ENCODE peak calls at places on chromosomes 12 and 14, in eight cellular contexts. C is dorsolateral prefrontal cortex, S is lower leg skin, W is MCF 10A, L is GM13977, O is kidney, H is GM23338, Q is astrocyte of the cerebellum. V is an unnamed sample.

GRCh38 chr14:100446572-100446971 is 123.4 kb downstream of the SLC25A47 start:
- DNase-seq in Q (no peak), H (peak), O (no peak), C (no peak), W (no peak), S (no peak), L (no peak), V (no peak)

GRCh38 chr14:88614218-88614907 is 51.5 kb downstream of the ZC3H14 start:
- DNase-seq in O (no peak), L (peak), H (no peak), C (no peak), W (peak), Q (peak), S (no peak), V (no peak)

GRCh38 chr12:54133663-54134375 is 55.0 kb downstream of the SMUG1 start:
- DNase-seq in H (no peak), C (no peak), O (peak), Q (no peak), L (no peak), W (no peak), S (no peak), V (no peak)

GRCh38 chr12:89417246-89417977 is 65.1 kb upstream of the DUSP6 start:
- DNase-seq in S (no peak), H (no peak), C (no peak), W (peak), Q (no peak), O (no peak), L (no peak), V (no peak)

GRCh38 chr14:101628471-101628966 is 67.2 kb downstream of the DIO3 start:
- DNase-seq in S (peak), W (peak), Q (peak), C (peak), O (peak), H (peak), L (peak), V (peak)

GRCh38 chr12:76519538-76519937 is 40.0 kb downstream of the OSBPL8 start:
- DNase-seq in Q (no peak), C (no peak), S (no peak), H (no peak), O (no peak), W (peak), L (no peak), V (no peak)

GRCh38 chr12:49225551-49226166 is 36.8 kb upstream of the TUBA1A start:
- DNase-seq in H (peak), W (peak), C (no peak), Q (no peak), O (no peak), S (no peak), L (no peak), V (no peak)

GRCh38 chr14:24241829-24242443 is 487 bp downstream of the TINF2 start:
- DNase-seq in O (peak), Q (peak), S (peak), W (peak), C (peak), H (peak), L (peak), V (peak)

GRCh38 chr12:39816671-39817185 is 197.1 kb upstream of the ABCD2 start:
- DNase-seq in H (peak), C (no peak), S (no peak), L (no peak), W (no peak), O (no peak), Q (no peak), V (no peak)

GRCh38 chr12:69555461-69555860 is 29.8 kb upstream of the CCT2 start:
- DNase-seq in L (no peak), Q (peak), C (no peak), S (no peak), H (no peak), O (no peak), W (peak), V (no peak)

GRCh38 chr14:99684356-99684952 is 356 bp downstream of the CYP46A1 start:
- DNase-seq in Q (no peak), S (no peak), W (no peak), C (no peak), L (no peak), O (no peak), H (no peak), V (no peak)

GRCh38 chr14:88452231-88452630 is 66.8 kb downstream of the SPATA7 start:
- DNase-seq in H (peak), O (no peak), C (no peak), S (no peak), W (no peak), Q (no peak), L (no peak), V (no peak)

GRCh38 chr14:93970589-93970966 is 5.8 kb downstream of the ASB2 start:
- DNase-seq in Q (no peak), H (peak), O (no peak), W (peak), L (no peak), S (no peak), C (no peak), V (no peak)

GRCh38 chr14:50247245-50247644 is 15.9 kb upstream of the SOS2 start:
- DNase-seq in L (no peak), W (no peak), Q (no peak), S (no peak), H (no peak), O (no peak), C (no peak), V (no peak)

GRCh38 chr14:79971330-79971729 is 240.0 kb downstream of the DIO2 start:
- DNase-seq in S (no peak), O (no peak), L (no peak), W (peak), Q (peak), C (no peak), H (no peak), V (no peak)

GRCh38 chr14:74612346-74613021 is 447 bp upstream of the LTBP2 start:
- DNase-seq in S (peak), H (peak), Q (no peak), O (peak), C (peak), L (peak), W (peak), V (peak)

GRCh38 chr12:105275997-105276760 is 40.2 kb upstream of the APPL2 start:
- DNase-seq in S (no peak), L (no peak), O (no peak), W (no peak), Q (no peak), C (no peak), H (peak), V (no peak)

GRCh38 chr12:13661005-13661887 is 320.2 kb downstream of the GRIN2B start:
- DNase-seq in Q (peak), H (peak), W (peak), O (peak), L (peak), S (no peak), C (peak), V (peak)

GRCh38 chr14:68397371-68397779 is 395.5 kb downstream of the ZFP36L1 start:
- DNase-seq in H (no peak), C (peak), L (no peak), W (no peak), Q (no peak), S (peak), O (peak), V (no peak)

GRCh38 chr14:54713364-54713763 is 146.4 kb downstream of the SAMD4A start:
- DNase-seq in O (no peak), H (no peak), S (no peak), C (no peak), W (no peak), Q (peak), L (no peak), V (no peak)

GRCh38 chr12:92146865-92147264 is 1.2 kb upstream of the BTG1 start:
- DNase-seq in C (no peak), W (no peak), H (no peak), S (no peak), L (no peak), Q (no peak), O (no peak), V (no peak)

DNA sequence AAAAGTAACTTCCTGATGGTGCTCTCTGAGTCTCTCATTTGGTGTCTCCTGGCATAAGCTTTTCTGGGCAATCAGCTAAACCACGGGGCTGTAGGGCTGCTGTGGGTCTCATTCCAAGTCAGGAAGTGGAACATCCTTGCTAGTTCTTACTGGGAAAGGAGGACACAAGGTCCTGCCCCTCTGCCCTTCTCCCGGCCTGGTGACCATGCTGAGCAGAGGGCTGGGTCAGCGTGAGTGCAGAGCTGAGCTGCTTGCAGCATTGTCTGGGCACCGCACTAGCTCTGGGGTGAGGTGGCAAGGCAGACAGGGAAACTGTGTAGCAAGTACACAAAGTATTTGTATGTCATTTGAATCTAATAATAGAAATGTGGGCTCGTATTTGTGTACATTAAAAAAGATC is 45.0 kb upstream of the ASPG start:
- DNase-seq in L (no peak), C (no peak), H (no peak), W (no peak), S (no peak), O (no peak), Q (no peak), V (no peak)
- TF ChIP-seq CTCF in L (no peak), C (no peak), H (no peak), W (no peak), S (no peak), O (no peak), Q (no peak), V (no peak)

GRCh38 chr14:20606190-20606901 is 15.2 kb upstream of the RNASE12 start:
- DNase-seq in Q (no peak), H (peak), S (no peak), W (peak), O (no peak), L (no peak), C (no peak), V (no peak)
- TF ChIP-seq CTCF in Q (peak), H (peak), S (no peak), W (peak), O (peak), L (peak), C (no peak), V (peak)

GRCh38 chr12:123363385-123363742 is 1.3 kb downstream of the SBNO1 start:
- DNase-seq in S (no peak), O (no peak), C (no peak), L (peak), W (peak), Q (no peak), H (no peak), V (no peak)
- TF ChIP-seq CTCF in S (no peak), O (no peak), C (no peak), L (no peak), W (no peak), Q (no peak), H (no peak), V (no peak)

DNA sequence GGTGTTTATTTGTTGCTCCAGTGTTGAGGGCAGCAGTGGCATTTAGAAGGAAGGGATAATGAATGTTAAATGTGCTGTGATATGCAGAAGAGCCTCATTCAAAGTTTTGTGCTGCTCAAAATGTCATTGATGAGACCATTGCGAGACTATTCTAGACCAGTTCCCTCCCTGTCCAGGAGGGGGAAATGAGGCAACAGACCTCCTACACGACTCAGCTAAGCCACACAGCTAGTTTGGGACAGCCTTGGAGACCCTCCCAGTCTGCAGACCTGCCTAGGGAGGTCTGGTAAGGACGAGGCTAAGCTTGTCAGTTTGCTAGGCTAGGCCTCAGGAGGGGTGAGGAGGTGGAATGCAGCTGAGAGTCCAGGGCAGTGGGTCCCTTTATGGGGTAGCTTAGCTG is 116.0 kb downstream of the NRXN3 start:
- DNase-seq in Q (no peak), W (no peak), H (peak), S (no peak), L (no peak), O (no peak), C (no peak), V (no peak)
- TF ChIP-seq CTCF in Q (no peak), W (no peak), H (no peak), S (no peak), L (no peak), O (no peak), C (no peak), V (no peak)

DNA sequence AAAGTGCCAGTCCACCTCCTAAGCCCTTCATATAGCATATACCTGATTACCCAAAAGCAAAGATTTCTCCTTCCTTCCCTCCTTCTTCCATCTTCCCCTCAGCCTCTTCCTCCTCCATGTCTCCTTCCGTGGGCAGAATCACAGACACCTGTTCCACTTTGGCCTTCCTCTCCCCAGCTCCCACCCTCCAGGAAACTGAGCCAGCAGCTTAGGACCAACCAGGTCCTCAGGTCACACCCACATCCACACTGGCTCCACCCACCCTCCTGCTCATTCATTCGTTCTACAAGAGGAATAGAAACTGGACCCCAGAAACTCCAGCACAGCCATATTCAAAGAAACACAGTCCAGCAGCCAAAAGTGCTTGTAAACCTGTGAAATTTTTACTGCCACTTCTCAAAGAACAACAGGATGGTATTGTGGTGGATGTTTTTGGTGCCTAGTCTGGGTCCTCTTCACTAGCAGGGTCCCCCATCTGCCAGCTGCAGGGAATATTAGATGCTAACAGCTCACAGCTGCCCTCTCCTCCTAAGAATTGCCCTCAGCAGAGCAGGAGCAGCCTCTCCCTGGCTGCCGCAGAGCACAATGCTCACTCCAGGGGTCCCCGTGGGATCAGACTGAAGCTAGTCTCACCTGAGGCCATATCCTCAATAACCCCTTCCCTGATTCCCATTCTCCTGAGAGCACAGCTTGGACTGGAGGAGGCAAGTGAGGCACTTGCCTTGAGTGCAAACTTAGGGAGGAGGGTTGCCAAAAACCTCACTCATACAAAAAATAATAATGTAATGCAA is 18.4 kb downstream of the CMKLR1 start:
- DNase-seq in L (peak), O (no peak), Q (no peak), H (peak), C (no peak), W (no peak), S (no peak), V (no peak)
- TF ChIP-seq CTCF in L (no peak), O (no peak), Q (no peak), H (no peak), C (no peak), W (no peak), S (no peak), V (no peak)

GRCh38 chr12:113305281-113305856 is 29.5 kb downstream of the SLC8B1 start:
- DNase-seq in O (no peak), C (no peak), L (no peak), W (no peak), Q (no peak), S (no peak), H (no peak), V (no peak)

GRCh38 chr12:113315358-113315757 is 19.6 kb downstream of the SLC8B1 start:
- DNase-seq in S (no peak), H (no peak), W (no peak), L (no peak), Q (no peak), C (no peak), O (no peak), V (no peak)

GRCh38 chr12:113314121-113314529 is 20.8 kb downstream of the SLC8B1 start:
- DNase-seq in W (no peak), C (no peak), H (no peak), O (no peak), L (no peak), Q (no peak), S (no peak), V (no peak)

GRCh38 chr12:113306382-113306781 is 28.5 kb downstream of the SLC8B1 start:
- DNase-seq in O (no peak), C (no peak), L (no peak), S (no peak), H (no peak), W (peak), Q (no peak), V (no peak)

DNA sequence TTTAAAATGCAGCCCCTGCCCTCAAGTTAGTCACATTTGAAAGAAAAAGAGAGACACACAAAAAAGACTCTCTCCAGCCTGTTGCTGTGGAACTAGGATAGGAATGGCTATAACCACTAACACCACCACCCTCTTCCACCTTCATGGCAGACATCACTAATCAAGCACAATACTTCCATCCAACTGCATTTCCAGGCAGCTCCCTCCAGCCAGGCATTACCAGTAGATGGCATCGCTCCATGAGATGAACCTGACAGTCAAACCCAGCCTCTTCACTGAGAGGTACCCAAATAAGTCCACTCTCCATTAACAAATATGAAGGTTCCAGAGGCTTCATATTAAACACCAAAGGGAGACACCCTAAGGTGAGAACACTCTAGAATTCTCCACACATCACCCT is 24.4 kb downstream of the SLC8B1 start:
- DNase-seq in L (no peak), S (no peak), C (no peak), O (no peak), W (peak), Q (no peak), H (peak), V (no peak)
- TF ChIP-seq CTCF in L (peak), S (no peak), C (no peak), O (no peak), W (peak), Q (peak), H (no peak), V (peak)

GRCh38 chr14:97916100-97916499 is 1118.9 kb downstream of the VRK1 start:
- DNase-seq in O (no peak), S (no peak), C (no peak), H (no peak), Q (no peak), W (peak), L (no peak), V (no peak)
- TF ChIP-seq CTCF in O (no peak), S (no peak), C (no peak), H (no peak), Q (no peak), W (no peak), L (no peak), V (no peak)

DNA sequence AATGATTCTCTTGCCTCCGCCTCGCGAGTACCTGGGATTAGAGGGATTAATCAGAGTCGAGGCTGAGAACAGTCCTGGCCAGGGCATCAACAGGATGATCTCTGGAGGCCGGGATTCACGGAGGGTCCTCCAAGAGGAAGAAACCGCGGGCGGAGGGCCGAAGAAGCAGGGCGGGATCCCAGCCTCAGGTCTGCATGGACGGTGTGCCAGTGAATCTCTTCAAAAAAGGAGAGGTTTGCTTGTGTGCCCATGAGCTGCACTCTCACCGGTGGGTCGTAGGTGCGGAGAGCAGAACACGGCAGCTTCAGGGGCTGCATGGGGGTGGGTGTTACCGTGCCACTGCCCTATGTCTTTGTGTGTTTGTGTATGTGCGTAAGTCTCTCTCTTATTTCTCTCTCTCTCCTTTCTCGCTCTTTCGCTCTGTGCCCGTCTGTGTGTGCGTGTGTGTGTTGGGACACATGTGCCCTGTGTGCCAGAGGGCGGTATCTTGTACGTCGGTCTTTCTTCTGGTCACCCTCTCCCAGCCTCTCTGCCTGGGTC is 768.2 kb upstream of the ALG10B start:
- DNase-seq in H (no peak), L (no peak), Q (no peak), S (no peak), W (no peak), O (no peak), C (no peak), V (no peak)
- TF ChIP-seq CTCF in H (no peak), L (no peak), Q (no peak), S (no peak), W (no peak), O (no peak), C (no peak), V (no peak)

GRCh38 chr12:124740691-124741137 is 123.0 kb downstream of the SCARB1 start:
- DNase-seq in W (peak), O (peak), L (peak), Q (no peak), C (peak), H (no peak), S (no peak), V (no peak)

GRCh38 chr12:124742702-124743101 is 121.0 kb downstream of the SCARB1 start:
- DNase-seq in C (no peak), O (no peak), H (no peak), S (no peak), Q (no peak), W (no peak), L (no peak), V (no peak)

GRCh38 chr12:124743479-124744272 is 120.0 kb downstream of the SCARB1 start:
- DNase-seq in Q (no peak), S (no peak), O (no peak), L (no peak), H (no peak), C (no peak), W (no peak), V (no peak)

GRCh38 chr12:124741211-124741610 is 122.5 kb downstream of the SCARB1 start:
- DNase-seq in L (no peak), H (no peak), S (no peak), O (no peak), Q (no peak), W (no peak), C (no peak), V (no peak)

DNA sequence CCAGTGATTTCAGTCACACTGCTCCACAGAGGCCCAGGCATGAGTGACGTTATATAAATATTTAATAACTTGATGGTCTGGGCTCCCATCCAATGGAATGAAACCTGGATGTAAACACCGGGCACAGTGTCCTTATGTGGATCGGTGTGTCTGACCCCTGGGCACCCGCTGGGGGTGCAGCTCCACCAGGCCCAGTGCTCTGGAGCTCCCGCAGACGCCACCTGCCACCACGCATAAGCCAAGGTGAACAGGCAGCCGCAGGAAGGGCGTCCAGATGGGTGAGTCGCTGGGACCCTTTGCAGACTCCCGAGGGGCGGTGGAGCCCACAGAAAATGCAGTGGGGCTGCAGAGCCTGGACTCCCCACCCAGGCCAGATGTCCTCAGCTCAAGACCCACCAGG is 121.6 kb downstream of the SCARB1 start:
- DNase-seq in H (no peak), S (no peak), C (no peak), L (no peak), Q (no peak), W (no peak), O (no peak), V (no peak)
- TF ChIP-seq CTCF in H (no peak), S (no peak), C (no peak), L (no peak), Q (no peak), W (no peak), O (no peak), V (no peak)

V was measured in neural crest cell.